ENCODE peak calls at places on chromosomes 13 and 19, in seven cellular contexts. S is thoracic aorta; B is mammary epithelial cell; G is naive thymus-derived CD4-positive, alpha-beta T cell; W is neural progenitor cell; A is lung; N is sigmoid colon. V is an unnamed sample.

GRCh38 chr13:99985243-99985874 is 3.8 kb downstream of the ZIC2 start:
- DNase-seq in S (no peak), B (no peak), G (no peak), W (peak), A (no peak), N (no peak), V (no peak)

GRCh38 chr19:11091343-11092153 is 2.3 kb downstream of the LDLR start:
- DNase-seq in S (peak), B (peak), G (peak), W (no peak), A (peak), N (peak), V (no peak)

GRCh38 chr13:99051768-99052455 is 74.0 kb upstream of the DOCK9 start:
- DNase-seq in S (no peak), B (no peak), G (peak), W (no peak), A (no peak), N (no peak), V (peak)

GRCh38 chr13:33388254-33388998 is 102.9 kb upstream of the STARD13 start:
- DNase-seq in S (no peak), B (peak), G (no peak), W (no peak), A (no peak), N (no peak), V (no peak)

GRCh38 chr19:38658462-38659306 is 11.2 kb downstream of the ACTN4 start:
- DNase-seq in S (no peak), B (peak), G (no peak), W (no peak), A (peak), N (peak), V (no peak)

GRCh38 chr19:14248578-14249011 is 42.6 kb upstream of the ADGRL1 start:
- DNase-seq in S (no peak), B (no peak), G (peak), W (peak), A (no peak), N (peak), V (no peak)

GRCh38 chr13:43300817-43301216 is 277.4 kb downstream of the DNAJC15 start:
- DNase-seq in S (no peak), B (no peak), G (no peak), W (no peak), A (no peak), N (no peak), V (no peak)

GRCh38 chr13:99072941-99073340 is 95.1 kb upstream of the DOCK9 start:
- DNase-seq in S (no peak), B (no peak), G (no peak), W (no peak), A (no peak), N (no peak), V (no peak)

GRCh38 chr13:51380269-51380668 is 40.8 kb downstream of the SERPINE3 start:
- DNase-seq in S (no peak), B (peak), G (no peak), W (no peak), A (no peak), N (no peak), V (no peak)

GRCh38 chr19:6216996-6217751 is 62.6 kb downstream of the MLLT1 start:
- DNase-seq in S (no peak), B (no peak), G (no peak), W (peak), A (peak), N (peak), V (no peak)

GRCh38 chr19:35704218-35704617 is at the start of gene ZBTB32:
- DNase-seq in S (no peak), B (peak), G (no peak), W (peak), A (no peak), N (no peak), V (no peak)

GRCh38 chr13:22176968-22177545 is 506.2 kb downstream of the FGF9 start:
- DNase-seq in S (no peak), B (no peak), G (no peak), W (no peak), A (no peak), N (no peak), V (no peak)

GRCh38 chr13:51861728-51862300 is at the start of gene CCDC70:
- DNase-seq in S (no peak), B (peak), G (no peak), W (no peak), A (no peak), N (no peak), V (no peak)

GRCh38 chr19:10551698-10552301 is 8.1 kb downstream of the ATG4D start:
- DNase-seq in S (no peak), B (peak), G (peak), W (no peak), A (no peak), N (no peak), V (peak)

GRCh38 chr13:30148171-30148754 is 159.1 kb downstream of the KATNAL1 start:
- DNase-seq in S (no peak), B (no peak), G (peak), W (no peak), A (no peak), N (no peak), V (peak)

GRCh38 chr19:5120833-5121232 is 151.9 kb downstream of the KDM4B start:
- DNase-seq in S (no peak), B (no peak), G (no peak), W (no peak), A (no peak), N (no peak), V (no peak)

GRCh38 chr19:3544742-3545668 is 6.0 kb downstream of the TEKTIP1 start:
- DNase-seq in S (no peak), B (peak), G (peak), W (peak), A (peak), N (peak), V (peak)

GRCh38 chr19:35991731-35992450 is 3.1 kb upstream of the SDHAF1 start:
- DNase-seq in S (no peak), B (peak), G (no peak), W (no peak), A (no peak), N (no peak), V (no peak)

GRCh38 chr13:40764587-40765403 is 6.2 kb downstream of the MRPS31 start:
- DNase-seq in S (no peak), B (peak), G (no peak), W (no peak), A (no peak), N (no peak), V (no peak)

GRCh38 chr13:46100191-46100877 is 4.5 kb downstream of the CPB2 start:
- DNase-seq in S (no peak), B (no peak), G (no peak), W (no peak), A (no peak), N (no peak), V (no peak)

GRCh38 chr13:39379118-39379517 is 223.9 kb downstream of the LHFPL6 start:
- DNase-seq in S (no peak), B (no peak), G (no peak), W (no peak), A (no peak), N (no peak), V (peak)

GRCh38 chr19:19805480-19805879 is 16.1 kb downstream of the ZNF506 start:
- DNase-seq in S (no peak), B (no peak), G (no peak), W (no peak), A (no peak), N (no peak), V (no peak)
- H3K27ac ChIP-seq in S (no peak), B (no peak), G (no peak), W (no peak), A (no peak), N (no peak), V (no peak)

DNA sequence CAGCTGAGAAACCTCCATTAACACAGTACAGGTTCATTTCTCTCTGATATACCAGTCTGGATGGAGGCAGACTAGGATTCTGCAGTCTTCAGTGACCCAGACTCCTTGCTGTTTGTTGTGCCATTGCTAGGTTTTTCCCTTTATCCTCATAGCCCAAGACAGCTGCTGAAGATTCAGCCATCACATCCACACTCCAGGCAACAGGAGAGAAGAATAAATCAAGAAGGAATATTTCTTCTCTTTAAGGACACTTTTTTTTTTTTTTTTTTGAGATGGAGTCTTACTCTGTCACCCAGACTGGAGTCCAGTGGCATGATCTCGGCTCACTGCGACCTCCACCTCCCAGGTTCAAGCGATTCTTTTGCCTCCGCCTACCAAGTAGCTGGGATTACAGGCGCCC is 14.3 kb downstream of the CLPTM1 start:
- DNase-seq in S (no peak), B (no peak), G (no peak), W (no peak), A (no peak), N (no peak), V (no peak)
- H3K27ac ChIP-seq in S (no peak), B (no peak), G (no peak), W (no peak), A (no peak), N (no peak), V (no peak)

DNA sequence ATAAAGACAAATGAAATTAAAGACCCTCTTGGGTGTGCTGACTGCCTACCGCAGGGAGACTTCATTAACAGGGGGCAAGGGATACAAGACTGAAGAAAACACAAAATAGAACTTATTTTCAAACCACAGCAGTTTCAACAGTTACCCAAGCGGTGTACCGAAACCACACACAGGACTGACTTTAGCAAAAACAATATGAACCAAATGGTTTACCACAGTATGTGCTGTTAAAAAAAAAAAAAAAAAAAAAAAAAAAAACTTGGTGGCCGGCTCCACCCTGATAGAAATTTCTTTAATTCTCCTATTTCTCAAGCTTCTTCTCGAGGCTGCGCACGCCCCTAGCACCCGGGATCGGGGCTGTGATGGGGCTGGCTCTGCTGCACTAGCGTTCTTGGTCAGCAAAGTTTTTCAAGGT is 42.6 kb downstream of the KLF2 start:
- DNase-seq in S (no peak), B (no peak), G (peak), W (no peak), A (no peak), N (peak), V (peak)
- H3K27ac ChIP-seq in S (no peak), B (no peak), G (peak), W (no peak), A (no peak), N (peak), V (peak)

GRCh38 chr13:97342136-97342535 is 91.8 kb upstream of the RAP2A start:
- DNase-seq in S (no peak), B (no peak), G (no peak), W (no peak), A (no peak), N (no peak), V (no peak)
- H3K27ac ChIP-seq in S (no peak), B (no peak), G (no peak), W (no peak), A (no peak), N (peak), V (no peak)

GRCh38 chr19:47623921-47624391 is 15.0 kb downstream of the BICRA start:
- DNase-seq in S (no peak), B (peak), G (no peak), W (no peak), A (no peak), N (no peak), V (no peak)

GRCh38 chr19:47626238-47626637 is 17.3 kb downstream of the BICRA start:
- DNase-seq in S (no peak), B (no peak), G (no peak), W (no peak), A (no peak), N (no peak), V (no peak)

GRCh38 chr19:47625650-47626049 is 16.7 kb downstream of the BICRA start:
- DNase-seq in S (no peak), B (no peak), G (no peak), W (no peak), A (no peak), N (no peak), V (no peak)

GRCh38 chr19:47619763-47620162 is 10.8 kb downstream of the BICRA start:
- DNase-seq in S (no peak), B (no peak), G (no peak), W (peak), A (no peak), N (no peak), V (no peak)

DNA sequence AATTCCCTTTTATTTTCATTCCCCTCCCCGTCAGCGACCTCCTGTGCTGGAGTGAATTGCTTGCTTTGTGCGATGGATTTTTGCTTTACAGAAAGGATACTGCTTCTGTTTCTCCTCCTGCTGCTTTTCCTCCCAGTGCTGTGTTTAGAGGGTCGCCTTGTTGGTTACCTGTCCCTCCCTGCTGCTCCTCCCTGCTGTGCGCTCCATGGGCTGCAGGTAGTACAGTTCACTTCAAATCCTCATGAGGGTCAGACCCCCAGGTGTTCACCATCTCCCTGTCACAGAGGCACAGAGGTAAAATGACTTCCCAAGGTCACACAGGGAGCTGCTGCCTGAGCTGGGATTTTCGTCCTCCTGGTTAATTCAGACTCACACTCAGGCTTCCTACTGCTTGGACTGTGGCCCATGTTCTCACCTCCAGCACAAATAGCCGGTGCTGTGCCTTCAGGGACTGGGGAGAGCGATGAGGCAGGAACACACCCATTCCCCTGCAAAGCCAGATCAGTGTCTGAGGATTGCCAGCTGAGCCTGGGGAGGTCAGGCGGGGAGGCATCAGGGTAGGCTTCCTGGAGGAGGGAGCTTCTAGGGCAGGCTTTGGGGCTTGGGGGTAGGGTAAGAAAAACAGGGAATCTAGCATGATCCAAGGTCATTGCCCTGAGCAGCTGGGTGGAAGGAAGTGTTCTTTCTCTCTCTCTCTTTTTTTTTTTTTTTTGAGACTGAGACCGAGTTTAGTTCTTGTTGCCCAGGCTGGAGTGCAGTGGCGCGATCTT is 14.4 kb downstream of the BICRA start:
- DNase-seq in S (no peak), B (no peak), G (no peak), W (no peak), A (no peak), N (no peak), V (no peak)
- H3K27ac ChIP-seq in S (no peak), B (no peak), G (no peak), W (no peak), A (no peak), N (peak), V (no peak)

DNA sequence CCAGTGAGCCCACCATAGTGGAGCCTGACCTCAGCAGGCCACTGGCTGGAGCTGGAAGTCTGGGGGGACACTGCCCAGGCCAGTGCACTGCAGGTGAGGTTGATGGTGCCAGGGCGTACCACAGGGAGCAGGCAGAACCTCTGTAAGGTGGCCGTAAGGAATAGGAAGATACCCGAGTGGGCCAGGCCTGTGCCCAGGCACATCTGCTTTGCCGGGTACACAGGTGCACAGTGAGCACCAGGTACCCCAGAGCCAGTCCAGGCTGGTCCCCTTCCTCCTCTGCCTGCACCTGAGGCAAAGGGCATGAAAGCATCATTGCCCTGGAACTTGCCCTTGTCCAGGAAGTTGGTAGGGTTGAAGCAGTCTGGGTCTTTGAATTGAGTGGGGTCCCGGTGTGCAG is 9.5 kb downstream of the EGLN2 start:
- DNase-seq in S (no peak), B (no peak), G (no peak), W (no peak), A (no peak), N (no peak), V (no peak)
- H3K27ac ChIP-seq in S (peak), B (no peak), G (peak), W (no peak), A (peak), N (peak), V (no peak)

DNA sequence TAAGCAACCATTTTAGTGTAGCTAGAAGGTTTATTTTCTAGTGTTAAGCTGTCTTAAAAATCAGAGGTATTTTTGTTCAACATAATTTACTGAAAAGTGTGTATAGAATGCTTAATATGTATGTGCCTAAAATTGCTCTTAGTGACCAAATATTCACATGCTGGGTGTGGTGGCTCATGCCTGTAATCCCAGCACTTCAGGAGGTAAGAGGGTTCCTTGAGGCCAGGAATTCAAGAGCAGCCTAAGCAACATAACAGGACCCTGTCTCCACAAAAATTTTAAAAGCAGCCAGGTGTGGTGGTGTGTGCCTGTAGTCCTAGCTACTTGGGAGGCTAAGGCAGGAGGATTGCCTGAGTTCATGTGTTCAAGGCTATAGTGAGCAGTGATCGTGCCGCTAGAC is 120.9 kb upstream of the FRY start:
- DNase-seq in S (no peak), B (no peak), G (no peak), W (no peak), A (no peak), N (no peak), V (no peak)
- H3K27ac ChIP-seq in S (no peak), B (no peak), G (no peak), W (no peak), A (no peak), N (no peak), V (no peak)

GRCh38 chr13:49226613-49227012 is 6.5 kb downstream of the MLNR start:
- DNase-seq in S (no peak), B (no peak), G (no peak), W (no peak), A (no peak), N (no peak), V (no peak)
- H3K27ac ChIP-seq in S (no peak), B (no peak), G (no peak), W (no peak), A (no peak), N (no peak), V (no peak)

DNA sequence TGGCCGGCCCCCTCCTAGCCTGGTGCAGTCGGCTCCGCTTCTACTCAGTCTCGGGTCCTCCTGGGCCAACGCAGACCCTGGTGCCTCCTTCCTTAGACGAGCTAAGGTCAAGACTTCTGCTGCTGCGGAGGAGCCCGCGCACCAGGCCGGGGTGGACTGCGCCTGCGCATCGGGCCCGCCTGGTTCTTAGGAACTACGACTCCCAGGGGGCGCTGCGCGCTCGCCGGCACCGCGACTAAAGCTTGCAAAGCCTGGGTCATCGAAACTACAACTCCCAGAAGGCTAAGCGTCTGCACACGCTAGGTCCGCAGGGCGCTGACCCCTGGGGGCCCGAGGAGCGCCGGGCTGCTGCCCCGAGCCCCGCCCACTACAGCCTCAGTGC is at the start of gene ZNF835:
- DNase-seq in S (peak), B (no peak), G (peak), W (no peak), A (peak), N (peak), V (no peak)
- H3K27ac ChIP-seq in S (no peak), B (no peak), G (peak), W (no peak), A (peak), N (peak), V (no peak)

DNA sequence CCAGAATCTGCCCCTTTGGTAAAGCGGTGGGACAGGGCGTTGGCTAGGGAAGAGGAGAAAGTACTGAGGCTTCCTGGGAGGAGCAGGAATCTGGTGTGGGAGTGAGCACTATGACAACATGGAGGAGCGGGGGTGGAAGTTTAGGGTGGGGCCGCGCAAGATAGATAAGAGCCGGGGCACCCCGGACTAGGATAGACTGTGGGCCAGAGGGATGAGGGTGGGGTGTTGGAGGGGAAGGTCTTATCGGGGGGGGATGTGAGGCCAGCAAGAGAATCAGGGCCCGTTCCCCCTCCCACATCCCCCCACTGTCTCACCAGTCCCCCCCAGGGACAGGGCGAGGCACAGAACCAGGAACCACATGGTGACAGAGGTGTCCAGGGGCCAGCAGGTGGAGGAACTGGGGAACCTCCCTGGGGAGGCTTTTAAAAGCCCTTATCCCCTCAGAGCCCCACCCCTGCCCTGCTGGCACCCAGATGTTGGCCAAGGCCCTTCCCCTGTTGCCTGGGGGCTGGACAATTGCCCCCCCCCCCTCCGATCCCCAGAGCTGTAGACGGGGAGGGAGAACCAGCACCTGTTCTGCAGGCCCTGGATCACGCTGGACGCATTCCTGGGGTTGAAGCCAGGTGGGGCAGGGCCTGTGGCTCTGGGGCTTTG is at the start of gene KLK1:
- DNase-seq in S (no peak), B (no peak), G (no peak), W (no peak), A (no peak), N (no peak), V (no peak)
- H3K27ac ChIP-seq in S (no peak), B (no peak), G (no peak), W (no peak), A (no peak), N (no peak), V (no peak)